ENCODE peak calls at places on chromosome 13, in seven cellular contexts. P is CD4-positive, alpha-beta T cell; R is AG04449; C is neural crest cell; N is ascending aorta; H is neural progenitor cell; O is foreskin fibroblast. E is an unnamed sample.

GRCh38 chr13:113149711-113150544 is 8.5 kb upstream of the PROZ start:
- DNase-seq in P (no peak), R (no peak), C (no peak), N (peak), H (no peak), O (no peak), E (no peak)

GRCh38 chr13:84917252-84917878 is 881.9 kb downstream of the SLITRK6 start:
- DNase-seq in P (no peak), R (no peak), C (no peak), N (no peak), H (no peak), O (no peak), E (peak)

GRCh38 chr13:90258129-90258528 is 1089.4 kb upstream of the MIR17HG start:
- DNase-seq in P (no peak), R (no peak), C (no peak), N (no peak), H (no peak), O (no peak), E (no peak)

GRCh38 chr13:23087884-23088283 is 92.9 kb upstream of the SGCG start:
- DNase-seq in P (no peak), R (no peak), C (peak), N (no peak), H (peak), O (no peak), E (peak)

GRCh38 chr13:109626386-109627171 is 159.8 kb downstream of the IRS2 start:
- DNase-seq in P (no peak), R (no peak), C (no peak), N (no peak), H (peak), O (no peak), E (no peak)

GRCh38 chr13:82165396-82166174 is 1716.7 kb downstream of the SLITRK1 start:
- DNase-seq in P (no peak), R (no peak), C (no peak), N (no peak), H (no peak), O (no peak), E (no peak)

GRCh38 chr13:112696001-112696868 is 6.4 kb downstream of the ATP11A start:
- DNase-seq in P (no peak), R (no peak), C (no peak), N (peak), H (no peak), O (no peak), E (no peak)

GRCh38 chr13:114174529-114174941 is 4.5 kb upstream of the CFAP97D2 start:
- DNase-seq in P (no peak), R (no peak), C (no peak), N (peak), H (no peak), O (peak), E (no peak)

GRCh38 chr13:25988655-25989054 is 63.2 kb downstream of the SHISA2 start:
- DNase-seq in P (no peak), R (no peak), C (no peak), N (no peak), H (no peak), O (no peak), E (no peak)

GRCh38 chr13:33353210-33353609 is 67.7 kb upstream of the STARD13 start:
- DNase-seq in P (no peak), R (no peak), C (no peak), N (peak), H (no peak), O (no peak), E (peak)

GRCh38 chr13:43874512-43875092 is 4.9 kb downstream of the CCDC122 start:
- DNase-seq in P (no peak), R (no peak), C (no peak), N (no peak), H (no peak), O (no peak), E (no peak)

GRCh38 chr13:61777281-61777680 is 361.6 kb upstream of the PCDH20 start:
- DNase-seq in P (no peak), R (no peak), C (no peak), N (no peak), H (peak), O (no peak), E (no peak)

GRCh38 chr13:39766464-39767167 is 111.2 kb downstream of the COG6 start:
- DNase-seq in P (no peak), R (no peak), C (no peak), N (no peak), H (no peak), O (no peak), E (no peak)

GRCh38 chr13:50995870-50996269 is 86.3 kb downstream of the RNASEH2B start:
- DNase-seq in P (no peak), R (no peak), C (no peak), N (no peak), H (no peak), O (no peak), E (no peak)

DNA sequence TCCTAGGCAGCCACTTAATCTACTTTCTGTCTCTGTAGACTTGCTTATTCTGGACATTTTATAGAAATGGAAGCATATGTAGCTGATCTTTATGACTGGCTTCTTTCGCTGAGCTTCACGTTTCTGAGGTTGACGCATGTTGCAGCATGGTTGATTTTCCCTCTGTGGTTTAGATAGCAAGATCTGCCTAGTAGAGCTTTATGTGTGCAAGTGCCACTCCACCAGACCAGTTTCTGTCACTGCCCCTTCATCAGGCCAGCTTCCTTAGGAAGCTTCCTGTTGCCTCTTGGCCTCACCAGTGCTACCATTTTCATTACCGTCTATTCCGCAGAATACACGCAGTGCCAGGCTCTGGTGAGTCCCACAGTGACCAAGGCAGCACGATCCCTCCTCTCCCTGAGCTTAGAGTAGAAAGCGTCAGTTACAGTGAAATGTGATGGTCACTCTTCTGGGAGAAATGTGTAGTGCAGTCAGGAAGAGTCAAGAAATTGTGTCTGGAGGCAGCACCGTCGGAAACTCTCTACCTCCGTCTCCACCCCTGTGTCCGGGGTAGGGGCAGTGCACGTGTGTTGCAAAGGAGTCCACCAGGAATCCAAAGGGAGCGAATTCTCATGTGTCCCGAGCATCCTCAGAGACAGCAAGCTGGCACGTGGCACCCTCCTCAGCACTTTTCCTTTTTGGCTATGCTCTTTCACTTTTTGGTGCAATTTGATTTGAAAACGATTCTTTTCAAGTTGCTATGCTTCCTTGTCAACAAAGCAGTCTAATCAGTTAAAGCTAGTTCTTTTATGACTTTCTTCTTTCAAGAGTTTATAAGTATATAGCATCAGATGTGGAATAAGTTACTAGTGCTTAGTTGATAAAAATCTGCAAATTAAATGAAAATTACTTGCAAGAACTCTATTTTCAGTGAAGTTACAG is 45.4 kb upstream of the GPR183 start:
- DNase-seq in P (no peak), R (no peak), C (no peak), N (no peak), H (no peak), O (no peak), E (no peak)
- TF ChIP-seq CTCF in P (no peak), R (no peak), C (no peak), N (no peak), H (no peak), O (no peak), E (no peak)

DNA sequence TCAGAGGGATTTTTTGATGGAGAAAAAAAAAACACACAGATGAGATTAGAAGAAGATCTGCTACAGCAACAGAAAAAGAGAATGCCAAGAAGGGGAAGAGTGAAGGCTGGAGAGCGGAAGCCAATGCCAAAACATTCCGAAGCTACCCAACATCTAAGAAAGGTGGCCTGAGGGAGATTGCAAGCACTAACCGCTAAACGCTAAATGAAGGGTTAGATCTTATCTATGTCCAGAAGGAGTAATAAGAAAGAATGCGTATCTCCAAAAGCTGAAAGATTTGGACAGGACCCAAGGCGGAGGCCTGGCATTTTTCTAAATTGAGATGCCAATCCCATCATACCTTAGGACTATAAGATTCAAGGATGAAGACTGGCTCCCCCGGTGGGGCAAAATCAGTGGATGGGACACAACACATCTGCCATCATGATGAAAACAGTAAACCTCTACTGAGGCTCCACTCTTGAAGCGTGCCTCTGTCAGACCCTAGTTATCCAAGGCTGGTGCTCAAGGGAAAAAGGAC is 15.6 kb upstream of the HMGB1 start:
- DNase-seq in P (no peak), R (no peak), C (no peak), N (no peak), H (no peak), O (no peak), E (no peak)
- TF ChIP-seq CTCF in P (no peak), R (no peak), C (no peak), N (no peak), H (no peak), O (no peak), E (no peak)

GRCh38 chr13:27339299-27339698 is 68.7 kb downstream of the RASL11A start:
- DNase-seq in P (peak), R (no peak), C (peak), N (no peak), H (peak), O (peak), E (peak)
- TF ChIP-seq CTCF in P (peak), R (peak), C (peak), N (peak), H (peak), O (peak), E (peak)

GRCh38 chr13:48975101-48975925 is at the start of gene FNDC3A:
- DNase-seq in P (peak), R (no peak), C (peak), N (peak), H (peak), O (no peak), E (no peak)
- TF ChIP-seq CTCF in P (peak), R (no peak), C (peak), N (no peak), H (peak), O (no peak), E (no peak)